ENCODE peak calls at places on chromosome 7, in six cellular contexts. V is GM06990, C is BE2C, K is testis, B is psoas muscle, Y is lower lobe of right lung. E is an unnamed sample. For H3K36me3 and H3K27me3, the result is how much of the 10 kb centered on the place peaks cover.

GRCh38 chr7:139118234-139118802 is 8.8 kb upstream of the ZC3HAV1 start:
- DNase-seq in B (no peak), Y (no peak), K (no peak), C (no peak), V (peak), E (no peak)

GRCh38 chr7:22220947-22221346 is 136.0 kb downstream of the RAPGEF5 start:
- DNase-seq in K (no peak), V (no peak), C (no peak), Y (no peak), B (no peak), E (no peak)

GRCh38 chr7:93575555-93576397 is 1.3 kb upstream of the CALCR start:
- DNase-seq in V (no peak), C (no peak), K (no peak), Y (no peak), B (no peak), E (no peak)

GRCh38 chr7:156376317-156376716 is 264.3 kb upstream of the RNF32 start:
- DNase-seq in Y (no peak), C (no peak), B (no peak), K (no peak), V (peak), E (no peak)

GRCh38 chr7:137445998-137446397 is 102.5 kb upstream of the PTN start:
- DNase-seq in K (no peak), Y (no peak), C (peak), B (no peak), V (no peak), E (no peak)

GRCh38 chr7:140451716-140452115 is 27.6 kb downstream of the MKRN1 start:
- DNase-seq in B (no peak), K (no peak), C (no peak), Y (no peak), V (no peak), E (no peak)

GRCh38 chr7:128106840-128107239 is 75.6 kb upstream of the LRRC4 start:
- DNase-seq in V (no peak), C (peak), B (no peak), K (no peak), Y (no peak), E (no peak)

GRCh38 chr7:43249808-43250145 is 137.3 kb downstream of the HECW1 start:
- DNase-seq in V (no peak), C (no peak), B (no peak), Y (no peak), K (no peak), E (no peak)

GRCh38 chr7:99455874-99456273 is 10.1 kb downstream of the ATP5MF start:
- DNase-seq in Y (no peak), K (no peak), B (no peak), V (no peak), C (no peak), E (no peak)

GRCh38 chr7:130276796-130277762 is 10.4 kb downstream of the CPA2 start:
- DNase-seq in B (no peak), Y (no peak), C (no peak), K (no peak), V (no peak), E (no peak)

GRCh38 chr7:70694357-70694908 is 437.5 kb upstream of the GALNT17 start:
- DNase-seq in C (peak), K (peak), B (peak), V (peak), Y (peak), E (peak)

GRCh38 chr7:7736671-7737070 is 18.3 kb upstream of the RPA3 start:
- DNase-seq in B (no peak), C (no peak), K (no peak), V (no peak), Y (no peak), E (peak)

GRCh38 chr7:53252539-53252938 is 217.1 kb downstream of the POM121L12 start:
- DNase-seq in B (no peak), C (no peak), Y (no peak), V (no peak), K (no peak), E (no peak)

GRCh38 chr7:63093481-63093880 is 905.2 kb upstream of the ZNF722 start:
- DNase-seq in B (no peak), C (no peak), K (peak), V (no peak), Y (no peak), E (no peak)

GRCh38 chr7:114070246-114070645 is 151.4 kb upstream of the PPP1R3A start:
- DNase-seq in K (no peak), Y (no peak), V (no peak), C (no peak), B (no peak), E (no peak)

GRCh38 chr7:3597243-3597642 is 296.2 kb downstream of the SDK1 start:
- DNase-seq in C (no peak), B (no peak), K (no peak), V (peak), Y (no peak), E (no peak)

DNA sequence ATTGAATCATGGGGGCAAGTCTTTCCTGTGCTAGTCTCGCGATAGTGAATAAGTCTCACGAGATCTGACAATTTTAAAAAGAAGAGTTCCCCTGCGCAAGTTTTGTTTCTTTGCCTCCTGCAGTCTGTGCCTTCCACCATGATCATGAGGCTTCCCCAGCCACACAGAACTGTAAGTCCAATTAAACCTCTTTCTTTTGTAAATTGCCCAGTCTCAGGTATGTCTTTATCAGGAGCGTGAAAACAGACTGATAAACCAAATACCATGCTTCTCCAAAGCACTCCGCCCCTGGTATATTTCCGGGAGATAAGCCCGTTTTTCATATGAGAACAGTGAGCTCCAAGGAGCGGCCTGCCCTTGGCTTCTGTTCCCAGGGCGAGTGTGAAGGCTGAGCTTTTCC is 118.9 kb downstream of the EVX1 start:
- DNase-seq in V (no peak), Y (no peak), C (no peak), B (no peak), K (peak), E (no peak)
- H3K4me3 ChIP-seq in V (no peak), Y (no peak), C (no peak), B (no peak), K (no peak), E (no peak)

GRCh38 chr7:1492221-1492620 is 12.0 kb downstream of the INTS1 start:
- DNase-seq in B (no peak), Y (no peak), C (no peak), V (no peak), K (no peak), E (no peak)
- H3K36me3 ChIP-seq in B (under half), Y (half or more), C (under half), V (under half), K (under half), E (under half)

DNA sequence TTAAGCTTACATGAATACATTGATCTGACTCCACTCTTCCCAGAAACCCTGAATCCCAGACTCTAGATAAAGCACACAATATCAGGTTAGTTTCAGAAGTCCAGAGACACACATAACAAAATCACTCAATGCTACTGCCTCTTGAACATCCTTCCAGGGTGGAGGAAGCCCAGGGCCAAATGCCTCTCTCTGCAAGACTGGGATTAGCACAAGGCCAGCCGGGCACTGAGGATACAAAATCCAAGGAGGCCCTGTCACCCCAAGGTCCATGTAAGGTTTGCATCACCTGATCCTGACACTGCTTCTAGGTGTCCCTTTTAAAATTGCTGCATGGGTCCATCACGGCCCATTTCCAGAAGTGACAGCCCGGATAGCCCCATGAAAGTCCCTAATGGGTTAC is 2.6 kb upstream of the PLXNA4 start:
- DNase-seq in K (no peak), V (no peak), B (no peak), Y (no peak), C (no peak), E (no peak)
- H3K27me3 ChIP-seq in K (under half), V (under half), B (under half), Y (under half), C (under half), E (under half)

DNA sequence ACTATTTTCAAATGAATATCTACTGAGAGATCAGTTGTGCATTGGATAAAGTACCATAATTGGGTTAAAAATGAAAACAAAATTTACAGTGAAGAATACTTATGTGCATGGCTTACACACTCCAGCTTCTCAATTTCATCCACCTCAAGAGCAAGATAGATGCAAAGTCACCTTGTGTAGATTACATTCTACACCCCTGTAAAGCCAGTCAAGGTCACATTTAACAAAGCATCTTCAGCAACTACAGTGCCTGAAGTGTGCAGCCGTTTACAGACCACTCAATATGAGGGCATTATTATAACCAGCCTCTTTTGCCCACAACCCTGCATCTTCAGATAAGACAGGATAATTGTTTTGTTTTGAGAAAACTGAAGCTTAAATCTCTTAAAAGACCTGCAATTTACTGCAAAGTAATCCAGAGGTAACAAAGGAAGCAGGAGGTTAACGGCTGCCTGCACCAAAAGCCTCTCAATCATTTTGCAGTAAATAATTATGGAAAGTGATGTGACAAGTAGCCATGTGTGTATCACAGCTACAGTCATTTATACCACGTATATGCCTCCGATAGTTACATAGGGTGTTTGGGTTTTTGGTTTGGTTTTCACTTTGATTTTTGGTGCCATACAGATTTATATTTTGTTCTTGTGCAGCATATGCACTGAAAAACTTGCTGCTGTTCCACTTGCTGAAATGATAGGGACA is 4.9 kb downstream of the PURB start:
- DNase-seq in B (no peak), Y (no peak), K (no peak), C (no peak), V (no peak), E (no peak)
- H3K4me3 ChIP-seq in B (peak), Y (peak), K (no peak), C (peak), V (peak), E (no peak)

E was measured in H7.